ENCODE peak calls at places on chromosomes 11 and 22, in four cellular contexts. N, R, W and P are unnamed samples.

GRCh38 chr11:119100246-119100959 is 1.2 kb downstream of the DPAGT1 start:
- DNase-seq in W (no peak), N (peak; percentile 50), R (peak; percentile 50), P (peak; percentile 68)

GRCh38 chr11:109527496-109527895 is 105.5 kb downstream of the C11orf87 start:
- DNase-seq in W (no peak), N (no peak), R (no peak), P (no peak)

GRCh38 chr11:90874281-90874680 is 651.4 kb upstream of the CHORDC1 start:
- DNase-seq in W (no peak), N (no peak), R (no peak), P (no peak)

GRCh38 chr11:102317099-102317767 is at the start of gene BIRC3:
- DNase-seq in R (peak; percentile 72), N (peak; percentile 91), W (peak; percentile 100), P (peak; percentile 87)

GRCh38 chr22:19331975-19332374 is 40.5 kb upstream of the CLTCL1 start:
- DNase-seq in W (no peak), N (no peak), R (no peak), P (no peak)

GRCh38 chr11:75579841-75580240 is 17.8 kb downstream of the SERPINH1 start:
- DNase-seq in R (no peak), W (no peak), N (no peak), P (no peak)

GRCh38 chr11:117901601-117902000 is 25.1 kb upstream of the FXYD6 start:
- DNase-seq in R (no peak), N (no peak), W (no peak), P (no peak)

GRCh38 chr11:120211522-120212258 is 858 bp downstream of the OAF start:
- DNase-seq in R (no peak), N (peak; percentile 34), W (no peak), P (no peak)

GRCh38 chr22:46281866-46282678 is 14.3 kb downstream of the TTC38 start:
- DNase-seq in N (no peak), W (no peak), R (no peak), P (no peak)

GRCh38 chr22:41517172-41518047 is 26.9 kb downstream of the POLR3H start:
- DNase-seq in W (no peak), N (peak; percentile 64), R (peak; percentile 63), P (peak; percentile 44)

GRCh38 chr11:490930-491260 is 16.1 kb downstream of the RNH1 start:
- DNase-seq in N (no peak), W (no peak), R (no peak), P (no peak)

GRCh38 chr22:35380013-35380412 is 883 bp upstream of the HMOX1 start:
- DNase-seq in N (peak; percentile 32), W (no peak), R (no peak), P (no peak)

GRCh38 chr22:29456211-29456671 is 17.9 kb downstream of the RFPL1 start:
- DNase-seq in R (no peak), W (no peak), N (no peak), P (no peak)

GRCh38 chr11:3942956-3943497 is 87.6 kb downstream of the STIM1 start:
- DNase-seq in W (no peak), R (no peak), N (peak; percentile 68), P (no peak)

GRCh38 chr11:2694995-2695939 is 4.5 kb downstream of the KCNQ1OT1 start:
- DNase-seq in W (no peak), R (no peak), N (no peak), P (no peak)

GRCh38 chr11:27216268-27217149 is 146.5 kb downstream of the CCDC34 start:
- DNase-seq in R (no peak), N (peak; percentile 90), W (no peak), P (no peak)

GRCh38 chr11:1837171-1838076 is 1.4 kb upstream of the TNNI2 start:
- DNase-seq in R (peak; percentile 70), N (peak; percentile 19), W (no peak), P (peak; percentile 85)

GRCh38 chr11:2671748-2672147 is 28.0 kb downstream of the KCNQ1OT1 start:
- DNase-seq in W (no peak), N (no peak), R (no peak), P (no peak)

GRCh38 chr11:43164831-43165230 is 147.0 kb upstream of the API5 start:
- DNase-seq in N (no peak), W (no peak), R (no peak), P (no peak)

GRCh38 chr22:30969532-30970355 is 679 bp downstream of the TUG1 start:
- DNase-seq in N (peak; percentile 55), R (peak; percentile 6), W (no peak), P (peak; percentile 73)

GRCh38 chr11:44437122-44437521 is 127.2 kb upstream of the ALX4 start:
- DNase-seq in W (no peak), N (no peak), R (no peak), P (no peak)

DNA sequence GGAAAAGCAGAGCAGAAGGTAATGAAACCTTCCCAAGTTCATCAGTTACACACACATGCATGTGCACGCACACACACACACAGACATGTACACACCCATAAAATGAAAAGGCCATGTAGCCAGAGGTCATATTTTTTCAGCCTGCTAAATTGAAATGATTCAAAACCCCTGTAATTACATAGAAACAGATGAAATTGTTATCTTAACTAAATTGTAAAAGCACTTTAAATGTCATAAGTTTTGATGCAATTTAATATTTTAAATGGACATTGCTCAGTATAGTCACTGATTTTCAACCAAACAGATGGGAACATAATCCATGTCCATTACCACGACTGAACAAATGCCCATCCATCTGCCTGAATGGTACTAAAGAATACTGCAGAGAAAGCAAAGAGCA is 330.5 kb downstream of the TTC28 start:
- DNase-seq in W (no peak), R (no peak), N (no peak), P (no peak)
- TF ChIP-seq MYC in W (no peak), R (no peak), N (no peak), P (no peak)

GRCh38 chr11:125373426-125374391 is 122.4 kb downstream of the FEZ1 start:
- DNase-seq in W (peak; percentile 42), R (no peak), N (no peak), P (peak; percentile 45)
- H3K4me3 ChIP-seq in W (no peak overlapping the region), R (no peak overlapping the region), N (no peak overlapping the region), P (no peak overlapping the region)

DNA sequence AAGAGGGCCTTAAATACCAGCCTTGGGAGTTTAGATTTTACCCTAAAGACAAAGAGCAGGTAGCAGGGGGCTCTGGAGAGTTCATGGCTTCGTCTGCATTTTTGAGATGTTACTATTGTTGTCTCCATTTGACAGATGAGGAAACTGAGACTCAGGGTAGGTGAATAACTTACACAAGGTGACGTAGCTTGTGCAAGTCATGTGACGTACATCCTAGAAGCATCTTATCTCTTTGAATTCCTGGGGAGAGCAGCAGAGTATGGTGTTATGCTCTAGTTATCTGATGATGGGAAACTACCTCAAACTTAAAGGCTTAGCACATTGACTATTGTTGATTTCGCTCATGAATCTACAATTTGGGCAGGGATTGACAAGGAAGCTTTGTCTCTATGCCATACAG is 52.3 kb upstream of the TSKU start:
- DNase-seq in W (no peak), N (no peak), R (no peak), P (no peak)
- TF ChIP-seq MYC in W (no peak), N (no peak), R (no peak), P (no peak)

GRCh38 chr11:134151083-134151747 is 72.6 kb downstream of the NCAPD3 start:
- DNase-seq in N (no peak), W (no peak), R (no peak), P (no peak)
- H3K4me3 ChIP-seq in N (no peak overlapping the region), W (no peak overlapping the region), R (no peak overlapping the region), P (no peak overlapping the region)

DNA sequence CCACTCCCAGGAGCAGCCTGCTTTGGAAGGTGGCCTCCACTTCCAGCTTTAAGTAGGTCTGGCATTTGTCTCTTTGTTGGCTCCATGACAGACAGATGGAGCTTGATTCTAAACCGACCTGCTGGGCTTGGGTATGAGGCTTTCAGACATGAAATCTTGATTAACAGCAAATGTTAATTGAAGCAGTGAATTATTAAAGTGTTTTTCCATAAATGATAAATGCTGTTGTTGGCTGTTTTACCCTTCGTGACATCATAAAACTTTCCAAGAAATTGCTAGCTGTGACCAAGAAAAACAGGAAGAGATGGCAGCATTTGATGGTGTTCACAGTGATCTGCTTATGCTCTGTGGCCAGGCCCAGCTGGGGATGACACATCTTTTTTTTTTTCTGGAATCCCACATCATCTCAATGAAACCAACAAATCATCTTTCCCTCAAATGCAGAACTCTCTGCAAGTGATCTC is 66.1 kb downstream of the RBMXL2 start:
- DNase-seq in N (no peak), R (no peak), W (no peak), P (no peak)
- TF ChIP-seq MYC in N (no peak), R (no peak), W (no peak), P (no peak)

DNA sequence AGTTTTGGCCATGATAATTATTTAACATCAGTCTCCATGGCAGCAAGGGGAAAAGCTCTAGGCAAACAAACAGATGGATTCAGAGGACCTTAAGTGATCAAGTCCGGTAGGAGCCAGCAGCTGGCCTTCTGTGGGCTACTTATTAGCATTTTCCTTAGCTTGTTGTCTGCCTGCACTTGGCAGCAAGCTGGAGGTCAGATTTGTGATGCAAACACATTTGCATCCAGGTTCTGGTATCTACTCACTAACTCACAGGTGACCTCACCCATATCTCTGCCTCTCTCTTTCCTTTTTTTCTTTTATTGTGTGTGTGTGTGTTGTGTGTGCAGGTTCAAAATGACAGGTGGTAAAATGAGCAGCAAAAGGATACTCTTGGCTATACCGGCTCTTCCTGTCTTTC is 32.3 kb downstream of the ARHGAP42 start:
- DNase-seq in N (no peak), W (no peak), R (no peak), P (no peak)
- H3K4me3 ChIP-seq in N (no peak overlapping the region), W (no peak overlapping the region), R (peak overlapping the region; percentile 18), P (no peak overlapping the region)

GRCh38 chr11:83006877-83007330 is 64.8 kb downstream of the RAB30 start:
- DNase-seq in N (no peak), R (no peak), W (peak; percentile 75), P (no peak)

GRCh38 chr11:83002522-83002921 is 69.2 kb downstream of the RAB30 start:
- DNase-seq in R (no peak), N (no peak), W (no peak), P (no peak)

GRCh38 chr11:83002047-83002446 is 69.7 kb downstream of the RAB30 start:
- DNase-seq in N (no peak), R (no peak), W (no peak), P (no peak)

GRCh38 chr11:83007477-83007876 is 64.2 kb downstream of the RAB30 start:
- DNase-seq in R (no peak), N (no peak), W (no peak), P (no peak)

GRCh38 chr11:83004855-83005556 is 66.7 kb downstream of the RAB30 start:
- DNase-seq in R (no peak), W (no peak), N (no peak), P (no peak)
- TF ChIP-seq MYC in R (no peak), W (no peak), N (no peak), P (no peak)

DNA sequence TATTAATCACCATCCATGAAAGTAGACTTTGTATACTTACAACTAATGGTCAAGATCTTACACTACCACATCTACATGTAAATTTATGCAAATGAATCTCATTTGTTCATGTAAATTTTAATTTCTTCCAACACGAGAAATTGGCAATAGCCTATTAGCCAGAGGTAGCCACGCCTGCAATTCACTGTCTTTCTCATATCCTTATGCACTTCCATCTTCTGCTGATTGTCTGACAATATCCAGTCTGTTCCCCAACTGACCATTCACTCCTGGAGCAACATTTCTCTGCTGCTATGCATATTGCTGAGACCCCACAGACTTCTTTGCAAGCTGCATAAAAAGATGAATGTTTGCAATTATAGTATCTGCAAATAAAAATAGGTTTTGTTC is 2.5 kb downstream of the NNMT start:
- DNase-seq in R (no peak), N (no peak), W (no peak), P (no peak)
- H3K4me3 ChIP-seq in R (peak overlapping the region; percentile 75), N (peak overlapping the region; percentile 5), W (no peak overlapping the region), P (no peak overlapping the region)